ENCODE peak calls at places on chromosomes 13 and 19, in seven cellular contexts. W is BJ, C is fibroblast of pulmonary artery, Y is GM10248, V is left lung, S is foreskin fibroblast, N is heart left ventricle. D is an unnamed sample.

GRCh38 chr13:51282322-51282721 is 57.2 kb upstream of the SERPINE3 start:
- DNase-seq in W (no peak), N (peak; percentile 64), S (no peak), C (no peak), Y (no peak), V (no peak), D (no peak)

GRCh38 chr19:2321565-2322283 is 6.7 kb downstream of the LSM7 start:
- DNase-seq in N (no peak), W (no peak), Y (no peak), C (no peak), V (peak; percentile 62), S (no peak), D (no peak)

GRCh38 chr19:38362076-38362945 is 12.1 kb upstream of the PSMD8 start:
- DNase-seq in S (peak; percentile 49), Y (peak; percentile 77), W (no peak), N (peak; percentile 92), C (peak; percentile 49), V (peak; percentile 94), D (peak; percentile 79)

GRCh38 chr13:98958443-98958794 is 19.4 kb downstream of the DOCK9 start:
- DNase-seq in V (no peak), S (no peak), W (no peak), Y (no peak), C (no peak), N (no peak), D (no peak)

GRCh38 chr19:22116760-22117159 is 64.5 kb downstream of the ZNF257 start:
- DNase-seq in S (no peak), W (no peak), N (no peak), V (no peak), Y (no peak), C (no peak), D (no peak)

GRCh38 chr13:110233181-110233641 is 73.7 kb downstream of the COL4A1 start:
- DNase-seq in C (peak; percentile 98), W (peak; percentile 72), Y (no peak), S (peak; percentile 86), N (no peak), V (no peak), D (no peak)

GRCh38 chr19:13670846-13671245 is 93.5 kb upstream of the MRI1 start:
- DNase-seq in V (no peak), C (no peak), Y (no peak), S (no peak), W (no peak), N (no peak), D (no peak)

GRCh38 chr19:38971672-38972071 is 3.9 kb downstream of the FBXO17 start:
- DNase-seq in Y (no peak), V (no peak), C (no peak), W (no peak), S (no peak), N (no peak), D (no peak)

GRCh38 chr13:49314344-49314882 is 66.7 kb downstream of the CDADC1 start:
- DNase-seq in C (no peak), Y (no peak), W (no peak), S (peak; percentile 63), N (no peak), V (no peak), D (no peak)

GRCh38 chr13:30735025-30735967 is at the start of gene ALOX5AP:
- DNase-seq in V (no peak), W (no peak), Y (peak; percentile 70), C (no peak), N (no peak), S (no peak), D (no peak)

GRCh38 chr13:100399455-100399854 is 189.1 kb downstream of the GGACT start:
- DNase-seq in N (no peak), S (no peak), W (no peak), V (no peak), C (no peak), Y (no peak), D (no peak)

GRCh38 chr19:47209323-47210179 is 21.4 kb downstream of the BBC3 start:
- DNase-seq in W (no peak), S (no peak), N (no peak), V (no peak), C (no peak), Y (no peak), D (no peak)

GRCh38 chr19:50994129-50994528 is 7.3 kb downstream of the KLK8 start:
- DNase-seq in S (no peak), W (no peak), Y (no peak), N (no peak), V (no peak), C (no peak), D (no peak)

GRCh38 chr13:45744979-45745378 is 42.9 kb downstream of the CBY2 start:
- DNase-seq in S (no peak), Y (no peak), W (no peak), C (no peak), V (no peak), N (no peak), D (no peak)

GRCh38 chr19:48508729-48509310 is 2.8 kb downstream of the LMTK3 start:
- DNase-seq in S (no peak), Y (no peak), W (no peak), C (no peak), N (no peak), V (no peak), D (no peak)

GRCh38 chr13:38346764-38347163 is 2.9 kb upstream of the UFM1 start:
- DNase-seq in V (no peak), N (no peak), W (no peak), Y (no peak), C (no peak), S (no peak), D (no peak)

GRCh38 chr13:53605306-53605705 is 576.7 kb downstream of the OLFM4 start:
- DNase-seq in N (no peak), V (no peak), Y (no peak), C (no peak), W (no peak), S (no peak), D (no peak)

GRCh38 chr19:51485960-51486359 is 7.6 kb downstream of the CEACAM18 start:
- DNase-seq in V (no peak), Y (no peak), N (no peak), S (no peak), W (no peak), C (no peak), D (no peak)

GRCh38 chr13:84430015-84430414 is 547.7 kb upstream of the SLITRK1 start:
- DNase-seq in S (no peak), N (no peak), V (no peak), Y (no peak), C (peak; percentile 46), W (peak; percentile 51), D (no peak)

GRCh38 chr13:79519252-79519651 is 38.3 kb downstream of the NDFIP2 start:
- DNase-seq in V (no peak), C (peak; percentile 17), W (no peak), S (no peak), N (no peak), Y (no peak), D (no peak)

GRCh38 chr19:10602330-10603083 is 15.4 kb upstream of the AP1M2 start:
- DNase-seq in V (peak; percentile 94), Y (peak; percentile 98), S (peak; percentile 47), N (peak; percentile 93), W (no peak), C (peak; percentile 68), D (peak; percentile 88)

DNA sequence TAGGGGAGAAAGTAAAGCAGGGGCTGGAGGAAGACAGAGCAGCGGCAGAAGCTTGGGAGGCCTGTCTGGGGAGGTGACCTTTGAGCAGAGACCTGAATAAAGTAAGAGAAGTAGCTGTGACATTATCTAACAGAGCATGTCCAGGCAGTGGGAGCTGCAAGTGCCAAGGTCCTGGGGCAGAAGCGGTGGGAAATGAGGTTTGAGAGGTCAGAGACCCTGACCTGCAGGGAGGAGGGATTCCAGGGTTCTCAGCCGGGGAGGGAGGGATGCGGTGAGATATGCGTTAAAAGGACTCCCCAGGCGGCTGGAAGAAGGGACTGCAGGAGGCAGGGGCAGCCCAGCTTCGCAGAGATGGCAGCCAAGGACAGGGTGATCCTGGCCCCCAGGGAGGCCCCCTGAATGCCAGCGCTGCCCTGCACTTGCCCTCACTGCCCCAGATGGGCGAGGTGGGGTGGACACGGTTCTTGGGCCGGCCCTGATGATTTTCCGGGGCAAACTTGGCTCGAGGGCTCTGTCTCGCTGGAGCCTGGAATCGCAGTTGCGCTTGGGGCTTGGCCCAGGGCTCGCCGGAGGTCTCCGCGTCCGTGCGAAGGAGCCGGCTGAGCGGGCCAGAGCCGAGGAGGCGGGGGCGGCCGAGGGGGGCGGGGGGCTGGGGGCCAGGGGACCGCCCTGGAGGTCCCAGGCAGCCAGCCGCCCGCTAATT is 3.2 kb downstream of the CRLF1 start:
- DNase-seq in C (peak; percentile 25), V (no peak), N (no peak), Y (no peak), S (no peak), W (no peak), D (no peak)
- TF ChIP-seq CTCF in C (peak; percentile 33), V (no peak), N (no peak), Y (no peak), S (no peak), W (peak; percentile 31), D (peak; percentile 53)

DNA sequence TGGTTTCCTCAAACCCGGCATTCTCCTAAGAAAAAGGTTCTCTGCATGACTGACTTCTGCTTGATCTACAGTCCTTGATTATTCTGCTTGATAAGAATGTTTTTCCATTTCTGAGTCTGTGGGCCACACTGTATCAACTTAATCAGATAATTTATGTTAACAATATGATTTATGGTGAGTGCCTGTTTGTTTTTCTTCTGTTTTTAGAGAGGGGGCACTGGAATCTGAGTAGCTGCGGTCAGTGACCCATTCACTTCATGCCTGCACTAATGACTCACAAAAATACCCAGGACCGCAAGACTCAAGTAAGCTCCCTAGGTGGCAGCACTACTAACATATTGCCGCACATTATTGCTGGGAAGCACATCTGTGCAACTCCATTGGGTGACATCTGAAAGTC is 542.3 kb upstream of the ATXN8OS start:
- DNase-seq in C (no peak), N (no peak), S (no peak), V (no peak), Y (peak; percentile 13), W (no peak), D (no peak)
- TF ChIP-seq CTCF in C (no peak), N (no peak), S (no peak), V (no peak), Y (peak; percentile 35), W (no peak), D (peak; percentile 58)

GRCh38 chr13:86085890-86086289 is 286.7 kb upstream of the SLITRK6 start:
- DNase-seq in S (no peak), W (no peak), C (no peak), V (no peak), Y (no peak), N (no peak), D (no peak)
- TF ChIP-seq CTCF in S (no peak), W (no peak), C (no peak), V (no peak), Y (no peak), N (no peak), D (peak; percentile 36)

GRCh38 chr19:8499048-8499833 is 3.2 kb downstream of the PRAM1 start:
- DNase-seq in N (no peak), C (no peak), Y (no peak), S (no peak), W (no peak), V (no peak), D (no peak)

GRCh38 chr19:8501968-8502367 is 472 bp downstream of the PRAM1 start:
- DNase-seq in W (no peak), N (no peak), S (no peak), Y (no peak), V (no peak), C (no peak), D (no peak)

GRCh38 chr19:8498295-8498694 is 4.1 kb downstream of the PRAM1 start:
- DNase-seq in V (no peak), S (no peak), C (no peak), W (no peak), Y (no peak), N (no peak), D (no peak)

GRCh38 chr19:8501547-8501946 is 893 bp downstream of the PRAM1 start:
- DNase-seq in W (no peak), V (no peak), S (no peak), N (no peak), C (no peak), Y (no peak), D (no peak)

GRCh38 chr19:8500158-8500557 is 2.3 kb downstream of the PRAM1 start:
- DNase-seq in C (no peak), Y (no peak), S (no peak), N (no peak), V (peak; percentile 88), W (no peak), D (no peak)
- TF ChIP-seq CTCF in C (no peak), Y (no peak), S (no peak), N (no peak), V (no peak), W (no peak), D (no peak)

D was measured in type B pancreatic cell.